ENCODE peak calls at places on chromosomes 13 and 19, in ten cellular contexts. I is T-helper 2 cell; T is activated T-cell treated with anti-CD3 and anti-CD28 coated beads, Interleukin-2, amount 50 U/mL, for 72 hours; C is ELR; M is stimulated activated CD8-positive, alpha-beta memory T cell treated with anti-CD3 and anti-CD28 coated beads, Interleukin-2, amount 100 ng/mL, for 48 hours; O is endothelial cell; F is fibroblast of lung; U is nephron progenitor cell; D is CD4-positive, alpha-beta T cell; Q is astrocyte. E is an unnamed sample.

GRCh38 chr13:112134150-112135075 is 67.5 kb downstream of the SOX1 start:
- DNase-seq in I (no peak), T (no peak), C (no peak), M (no peak), O (no peak), F (no peak), U (no peak), D (no peak), Q (no peak), E (no peak)

GRCh38 chr19:39098365-39099269 is 14.4 kb downstream of the ACP7 start:
- DNase-seq in I (no peak), T (no peak), C (no peak), M (no peak), O (no peak), F (no peak), U (no peak), D (no peak), Q (no peak), E (no peak)

GRCh38 chr13:42272115-42272756 is at the start of gene AKAP11:
- DNase-seq in I (no peak), T (peak; percentile 65), C (peak; percentile 63), M (peak; percentile 30), O (peak; percentile 61), F (peak; percentile 60), U (peak; percentile 74), D (no peak), Q (peak; percentile 47), E (peak; percentile 34)

GRCh38 chr19:55437410-55437809 is 5.7 kb downstream of the SHISA7 start:
- DNase-seq in I (no peak), T (no peak), C (peak; percentile 72), M (no peak), O (peak; percentile 78), F (peak; percentile 63), U (peak; percentile 93), D (no peak), Q (peak; percentile 31), E (no peak)

GRCh38 chr19:2021453-2022140 is 6.1 kb upstream of the BTBD2 start:
- DNase-seq in I (no peak), T (no peak), C (no peak), M (no peak), O (no peak), F (no peak), U (no peak), D (no peak), Q (no peak), E (no peak)

GRCh38 chr13:46160474-46161066 is 21.4 kb downstream of the LCP1 start:
- DNase-seq in I (no peak), T (peak; percentile 51), C (peak; percentile 65), M (no peak), O (peak; percentile 31), F (peak; percentile 72), U (peak; percentile 22), D (no peak), Q (peak; percentile 18), E (no peak)

GRCh38 chr13:27565818-27566217 is 54.5 kb downstream of the LNX2 start:
- DNase-seq in I (no peak), T (no peak), C (no peak), M (no peak), O (no peak), F (no peak), U (no peak), D (no peak), Q (no peak), E (no peak)

GRCh38 chr13:27379694-27380596 is 44.5 kb upstream of the GTF3A start:
- DNase-seq in I (no peak), T (peak; percentile 79), C (peak; percentile 65), M (peak; percentile 48), O (peak; percentile 86), F (no peak), U (peak; percentile 83), D (peak; percentile 43), Q (no peak), E (peak; percentile 21)

GRCh38 chr13:30978981-30979956 is 46.8 kb downstream of the TEX26 start:
- DNase-seq in I (peak; percentile 15), T (peak; percentile 61), C (peak; percentile 20), M (peak; percentile 43), O (peak; percentile 80), F (no peak), U (peak; percentile 64), D (no peak), Q (no peak), E (no peak)

GRCh38 chr13:42991892-42992584 is at the start of gene EPSTI1:
- DNase-seq in I (peak; percentile 42), T (peak; percentile 81), C (peak; percentile 86), M (peak; percentile 46), O (peak; percentile 44), F (peak; percentile 76), U (peak; percentile 67), D (peak; percentile 62), Q (peak; percentile 55), E (peak; percentile 33)

GRCh38 chr13:78121459-78122348 is 203.1 kb upstream of the EDNRB start:
- DNase-seq in I (no peak), T (peak; percentile 37), C (peak; percentile 81), M (peak; percentile 8), O (peak; percentile 41), F (peak; percentile 83), U (peak; percentile 39), D (no peak), Q (peak; percentile 26), E (no peak)

GRCh38 chr13:74128171-74128767 is 5.9 kb downstream of the KLF12 start:
- DNase-seq in I (no peak), T (peak; percentile 32), C (peak; percentile 80), M (no peak), O (no peak), F (no peak), U (peak; percentile 36), D (no peak), Q (peak; percentile 85), E (no peak)

GRCh38 chr13:71979616-71980015 is 112.6 kb upstream of the DACH1 start:
- DNase-seq in I (no peak), T (no peak), C (peak; percentile 10), M (no peak), O (no peak), F (peak; percentile 16), U (peak; percentile 3), D (no peak), Q (no peak), E (no peak)

GRCh38 chr13:28239374-28239773 is 101.0 kb downstream of the PAN3 start:
- DNase-seq in I (no peak), T (no peak), C (no peak), M (no peak), O (no peak), F (peak; percentile 46), U (no peak), D (no peak), Q (no peak), E (no peak)

GRCh38 chr13:70893832-70894231 is 785.6 kb upstream of the KLHL1 start:
- DNase-seq in I (no peak), T (no peak), C (peak; percentile 19), M (no peak), O (no peak), F (no peak), U (no peak), D (no peak), Q (peak; percentile 21), E (no peak)

GRCh38 chr13:102580552-102581169 is 16.1 kb upstream of the TPP2 start:
- DNase-seq in I (no peak), T (peak; percentile 49), C (peak; percentile 77), M (no peak), O (peak; percentile 33), F (peak; percentile 84), U (peak; percentile 23), D (no peak), Q (peak; percentile 30), E (no peak)

GRCh38 chr19:18649371-18650047 is 12.7 kb downstream of the KLHL26 start:
- DNase-seq in I (no peak), T (no peak), C (no peak), M (no peak), O (no peak), F (peak; percentile 77), U (peak; percentile 63), D (no peak), Q (peak; percentile 58), E (no peak)

GRCh38 chr13:48492123-48493075 is 40.5 kb downstream of the RCBTB2 start:
- DNase-seq in I (peak; percentile 34), T (peak; percentile 61), C (peak; percentile 86), M (peak; percentile 41), O (peak; percentile 55), F (peak; percentile 52), U (no peak), D (peak; percentile 46), Q (no peak), E (peak; percentile 23)

E was measured in effector CD8-positive, alpha-beta T cell.